ENCODE peak calls at places on chromosomes 3 and 15, in ten cellular contexts. Z is GM10248; Q is brain microvascular endothelial cell; D is cardiac muscle cell; A is endothelial cell; M is CD8-positive, alpha-beta T cell; W is kidney; K is coronary artery; F is heart right ventricle; U is AG04450. X is an unnamed sample.

GRCh38 chr3:11661827-11662226 is 18.1 kb upstream of the VGLL4 start:
- DNase-seq in Z (no peak), K (peak), A (no peak), D (peak), M (no peak), F (no peak), W (no peak), U (no peak), Q (peak), X (peak)

GRCh38 chr3:197508511-197508910 is 47.3 kb downstream of the BDH1 start:
- DNase-seq in K (no peak), Q (no peak), Z (no peak), D (no peak), F (no peak), M (no peak), U (no peak), W (no peak), A (no peak), X (no peak)

GRCh38 chr3:180416111-180416541 is 185.8 kb upstream of the TTC14 start:
- DNase-seq in Z (no peak), A (no peak), W (no peak), K (no peak), F (no peak), U (no peak), D (no peak), M (no peak), Q (no peak), X (no peak)

GRCh38 chr3:79953591-79954105 is 185.8 kb upstream of the ROBO1 start:
- DNase-seq in Q (no peak), M (no peak), F (no peak), Z (no peak), W (no peak), U (no peak), K (no peak), A (no peak), D (no peak), X (no peak)

GRCh38 chr15:90895571-90896117 is 7.5 kb upstream of the MAN2A2 start:
- DNase-seq in D (no peak), Z (no peak), M (no peak), F (no peak), U (no peak), A (no peak), Q (no peak), W (no peak), K (no peak), X (no peak)

GRCh38 chr3:166243511-166243910 is 406.3 kb upstream of the BCHE start:
- DNase-seq in Q (no peak), F (no peak), D (no peak), Z (no peak), K (no peak), W (no peak), A (no peak), M (no peak), U (no peak), X (no peak)

GRCh38 chr3:45441570-45442313 is 53.4 kb downstream of the LARS2 start:
- DNase-seq in K (no peak), A (no peak), D (no peak), F (no peak), U (no peak), Z (no peak), M (no peak), W (no peak), Q (no peak), X (peak)

GRCh38 chr3:101809178-101810022 is 30.4 kb downstream of the NXPE3 start:
- DNase-seq in F (no peak), Z (peak), Q (peak), K (no peak), M (no peak), A (peak), W (no peak), U (no peak), D (peak), X (peak)

GRCh38 chr15:38696120-38696727 is 131.6 kb upstream of the RASGRP1 start:
- DNase-seq in M (peak), Z (peak), F (no peak), W (no peak), A (no peak), K (no peak), U (no peak), D (peak), Q (peak), X (no peak)

GRCh38 chr3:99578339-99578970 is 59.9 kb upstream of the COL8A1 start:
- DNase-seq in Z (no peak), A (no peak), K (no peak), D (peak), Q (no peak), W (no peak), F (no peak), M (no peak), U (no peak), X (no peak)

GRCh38 chr3:123758081-123758564 is 126.0 kb downstream of the MYLK start:
- DNase-seq in W (no peak), D (no peak), F (no peak), Z (no peak), Q (no peak), K (no peak), A (no peak), U (no peak), M (no peak), X (no peak)

GRCh38 chr15:101258238-101259144 is 6.6 kb upstream of the CHSY1 start:
- DNase-seq in M (peak), W (no peak), D (peak), U (no peak), K (peak), Z (peak), A (peak), F (no peak), Q (peak), X (peak)

GRCh38 chr15:75620776-75621536 is 4.6 kb downstream of the SNUPN start:
- DNase-seq in Q (peak), U (peak), Z (no peak), A (no peak), D (peak), F (peak), K (peak), M (no peak), W (peak), X (peak)

GRCh38 chr3:133675631-133676335 is 14.0 kb upstream of the TOPBP1 start:
- DNase-seq in D (no peak), Q (no peak), F (no peak), A (no peak), W (no peak), K (no peak), U (no peak), M (no peak), Z (no peak), X (no peak)

GRCh38 chr15:31273258-31273941 is 53.2 kb upstream of the KLF13 start:
- DNase-seq in K (peak), M (no peak), D (no peak), A (no peak), Q (no peak), F (no peak), W (peak), Z (no peak), U (no peak), X (no peak)

GRCh38 chr15:60396100-60396499 is 1.7 kb downstream of the ANXA2 start:
- DNase-seq in A (no peak), W (no peak), K (no peak), Q (no peak), M (no peak), D (no peak), U (no peak), Z (no peak), F (no peak), X (no peak)

GRCh38 chr15:59437777-59438574 is at the start of gene FAM81A:
- DNase-seq in A (peak), M (peak), F (peak), D (peak), K (peak), Z (peak), W (peak), U (no peak), Q (peak), X (peak)

GRCh38 chr3:58072046-58072445 is 63.8 kb downstream of the FLNB start:
- DNase-seq in Q (no peak), W (no peak), U (no peak), M (no peak), Z (no peak), D (no peak), K (no peak), F (no peak), A (no peak), X (peak)

GRCh38 chr3:112346491-112347122 is 13.7 kb downstream of the CD200 start:
- DNase-seq in W (no peak), U (no peak), M (no peak), Q (no peak), Z (no peak), K (no peak), F (no peak), D (no peak), A (no peak), X (no peak)

GRCh38 chr3:73740041-73740440 is 115.3 kb upstream of the PDZRN3 start:
- DNase-seq in Q (no peak), A (no peak), M (no peak), U (peak), D (peak), Z (no peak), F (no peak), K (no peak), W (no peak), X (no peak)

GRCh38 chr3:12947504-12948369 is 106.4 kb upstream of the RPL32 start:
- DNase-seq in W (peak), Z (no peak), D (peak), U (peak), K (no peak), A (no peak), Q (peak), M (no peak), F (peak), X (no peak)
- TF ChIP-seq CTCF in W (no peak), Z (no peak), D (no peak), U (peak), K (no peak), A (no peak), Q (peak), M (no peak), F (no peak), X (peak)

DNA sequence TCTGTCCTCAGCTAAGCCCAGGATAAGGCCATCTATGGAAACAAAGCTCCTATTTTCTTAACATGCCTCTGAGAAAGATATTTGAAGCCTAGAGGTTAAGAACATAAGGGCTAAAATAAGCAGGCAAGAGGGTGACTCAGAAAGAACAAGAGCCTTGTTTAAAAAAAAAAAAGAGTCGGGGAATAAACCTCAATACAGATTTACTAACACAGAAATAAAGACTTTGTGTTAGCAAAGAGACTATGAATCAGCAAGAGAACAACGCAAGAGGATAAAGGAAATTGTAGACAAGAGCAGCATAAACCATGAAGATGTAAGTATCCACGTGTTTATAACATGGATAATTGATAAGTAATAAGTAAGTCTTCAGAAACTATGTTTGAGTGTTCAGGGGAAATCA is 36.0 kb downstream of the RAB27A start:
- DNase-seq in K (no peak), F (no peak), Q (peak), Z (no peak), M (no peak), D (peak), A (no peak), U (peak), W (no peak), X (no peak)
- TF ChIP-seq CTCF in K (no peak), F (no peak), Q (no peak), Z (no peak), M (no peak), D (no peak), A (no peak), U (no peak), W (no peak), X (no peak)

GRCh38 chr3:49723631-49724551 is at the start of gene GMPPB:
- DNase-seq in M (peak), W (peak), Q (peak), A (peak), Z (peak), K (peak), F (peak), D (peak), U (peak), X (peak)

GRCh38 chr3:49724586-49724985 is 835 bp upstream of the GMPPB start:
- DNase-seq in F (no peak), U (no peak), D (no peak), M (no peak), K (peak), A (no peak), W (peak), Z (peak), Q (no peak), X (no peak)

GRCh38 chr3:49722896-49723295 is 855 bp downstream of the GMPPB start:
- DNase-seq in A (no peak), U (no peak), Q (no peak), F (no peak), Z (no peak), M (no peak), K (peak), D (no peak), W (no peak), X (no peak)

GRCh38 chr3:49721861-49722781 is 1.6 kb downstream of the GMPPB start:
- DNase-seq in Z (no peak), M (no peak), A (no peak), W (no peak), F (no peak), D (no peak), U (no peak), K (peak), Q (no peak), X (no peak)

DNA sequence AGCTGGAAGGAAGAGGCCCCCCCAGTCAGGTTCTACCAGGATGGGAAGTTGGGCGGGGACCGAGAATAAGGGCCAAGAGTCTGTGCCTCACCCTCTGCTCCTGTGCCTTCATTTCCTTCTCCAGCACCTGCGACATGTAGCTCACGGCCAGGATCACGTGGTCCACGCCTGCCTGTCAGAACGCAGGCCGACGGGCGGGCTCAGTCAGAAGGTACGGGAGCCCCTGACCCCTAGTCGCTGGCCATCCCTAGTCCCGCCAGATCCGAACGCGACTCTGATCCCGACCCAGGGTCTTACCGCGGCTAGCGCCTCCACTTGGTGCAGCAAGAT is 485 bp downstream of the GMPPB start:
- DNase-seq in M (peak), A (peak), Q (peak), F (peak), K (peak), U (no peak), W (peak), Z (peak), D (peak), X (no peak)
- TF ChIP-seq CTCF in M (no peak), A (no peak), Q (no peak), F (no peak), K (no peak), U (no peak), W (no peak), Z (no peak), D (no peak), X (no peak)

GRCh38 chr3:128426128-128426921 is 40.4 kb downstream of the DNAJB8 start:
- DNase-seq in U (no peak), K (no peak), F (peak), Z (peak), M (peak), Q (no peak), D (peak), A (peak), W (peak), X (no peak)
- TF ChIP-seq CTCF in U (peak), K (peak), F (peak), Z (peak), M (peak), Q (peak), D (peak), A (peak), W (peak), X (peak)

DNA sequence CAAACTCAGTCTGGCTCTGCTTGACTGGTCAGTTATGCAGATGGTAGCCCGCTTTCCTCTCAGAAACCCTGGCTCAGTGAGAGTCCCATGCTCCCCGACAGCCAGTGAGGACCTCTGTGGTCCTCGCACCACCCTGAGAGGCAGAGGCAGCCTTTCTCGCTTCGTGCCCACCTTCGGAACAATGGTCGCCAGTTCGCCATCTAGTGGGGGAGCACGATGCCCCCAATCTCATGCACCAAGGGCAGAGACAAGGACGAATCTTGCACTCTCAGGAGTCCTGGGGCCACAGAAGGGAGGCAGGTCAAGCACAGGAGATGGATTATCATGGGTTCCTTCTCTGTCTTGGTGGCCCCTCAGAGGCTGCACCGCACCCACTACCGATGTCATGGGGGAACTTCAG is 75.2 kb downstream of the RHCG start:
- DNase-seq in U (no peak), K (no peak), D (no peak), A (no peak), Q (no peak), Z (no peak), M (no peak), W (no peak), F (no peak), X (no peak)
- TF ChIP-seq CTCF in U (no peak), K (no peak), D (no peak), A (no peak), Q (no peak), Z (no peak), M (no peak), W (no peak), F (no peak), X (no peak)

GRCh38 chr3:155418426-155418825 is 124.9 kb upstream of the STRIT1 start:
- DNase-seq in Z (no peak), W (no peak), Q (peak), D (peak), M (no peak), F (no peak), U (no peak), A (no peak), K (no peak), X (no peak)

GRCh38 chr3:155417119-155417517 is 123.6 kb upstream of the STRIT1 start:
- DNase-seq in U (no peak), F (no peak), W (no peak), D (no peak), A (no peak), Q (no peak), K (no peak), M (no peak), Z (no peak), X (no peak)

GRCh38 chr3:155423526-155423925 is 130.0 kb upstream of the STRIT1 start:
- DNase-seq in M (no peak), W (no peak), U (no peak), F (no peak), Q (no peak), D (no peak), A (no peak), K (no peak), Z (no peak), X (no peak)

GRCh38 chr3:155424041-155424605 is 130.6 kb upstream of the STRIT1 start:
- DNase-seq in D (no peak), F (no peak), K (no peak), Q (no peak), U (no peak), Z (no peak), M (no peak), W (no peak), A (no peak), X (no peak)

DNA sequence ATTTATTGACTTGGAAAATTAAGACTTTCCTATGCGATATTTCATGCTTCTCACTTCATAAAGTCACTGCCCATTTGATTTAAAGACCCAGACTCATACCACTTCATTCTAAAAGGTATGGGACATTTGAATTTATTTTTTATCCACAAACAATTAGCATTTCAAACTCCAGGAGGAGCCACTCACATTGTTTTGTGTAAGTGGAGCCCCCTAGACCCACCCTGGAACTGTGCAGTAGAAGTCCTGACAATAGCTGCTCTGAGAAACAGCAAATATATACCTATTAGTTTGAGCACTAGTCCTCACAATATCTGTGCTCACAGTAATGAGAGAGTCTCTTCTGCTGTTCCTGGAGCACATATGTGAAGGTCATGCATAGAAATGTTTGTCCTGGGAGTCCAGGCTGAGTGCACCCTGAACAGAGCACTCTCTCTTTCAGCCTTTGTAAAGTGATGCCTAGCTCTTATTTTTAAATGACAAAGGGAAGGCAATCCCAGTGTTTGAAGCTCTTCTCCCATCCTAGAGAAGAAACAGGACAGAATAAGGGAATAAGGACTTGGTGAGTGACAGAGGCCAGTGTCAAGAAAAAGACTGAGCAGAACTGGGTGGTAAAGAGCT is 127.5 kb upstream of the STRIT1 start:
- DNase-seq in D (no peak), M (no peak), Z (no peak), Q (no peak), A (peak), F (no peak), W (no peak), U (no peak), K (no peak), X (no peak)
- TF ChIP-seq CTCF in D (no peak), M (no peak), Z (no peak), Q (peak), A (no peak), F (no peak), W (no peak), U (no peak), K (no peak), X (no peak)

DNA sequence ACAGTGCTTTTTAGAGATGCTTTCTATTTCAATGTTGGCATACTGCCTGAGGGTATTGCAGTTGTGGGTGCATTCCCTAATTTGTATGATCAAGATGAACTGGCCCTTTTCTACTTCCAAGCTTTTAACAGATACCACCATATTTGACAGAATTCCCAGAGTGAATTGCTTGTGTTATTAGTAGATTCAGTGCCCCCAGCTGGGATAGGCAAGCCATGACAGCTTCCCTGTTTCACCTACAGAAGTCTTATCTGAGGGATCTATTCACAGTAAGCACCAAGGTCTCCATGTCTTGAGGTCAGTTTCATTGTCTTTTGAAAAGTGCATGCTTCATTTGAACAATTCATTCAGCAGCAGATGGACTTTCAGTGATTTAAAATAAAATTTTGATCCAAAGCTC is 68.8 kb upstream of the GOLGA6B start:
- DNase-seq in Z (no peak), W (no peak), M (no peak), F (no peak), K (no peak), A (no peak), Q (peak), D (peak), U (no peak), X (no peak)
- TF ChIP-seq CTCF in Z (peak), W (no peak), M (no peak), F (no peak), K (no peak), A (no peak), Q (peak), D (peak), U (peak), X (peak)

DNA sequence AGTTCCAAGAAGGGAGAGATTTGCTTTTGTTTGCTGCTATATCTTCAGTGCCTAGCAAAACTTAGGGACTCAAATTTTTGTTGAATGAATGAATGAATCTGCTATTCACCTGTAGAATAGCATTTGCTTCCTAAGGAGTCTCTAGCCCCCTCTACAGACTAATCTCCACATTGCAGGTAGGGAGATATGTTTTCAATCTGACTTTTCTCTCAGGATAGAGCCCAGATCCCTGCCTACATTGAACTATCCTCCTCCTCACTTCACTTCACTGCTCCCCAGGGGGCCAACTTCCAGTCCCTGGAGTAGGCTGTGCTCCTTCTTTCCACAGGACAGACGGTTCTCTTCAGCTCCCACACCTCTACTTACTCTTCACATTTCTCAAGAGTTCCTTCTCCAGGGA is 81.9 kb upstream of the PTX3 start:
- DNase-seq in W (no peak), Q (no peak), M (no peak), Z (peak), U (no peak), F (no peak), D (peak), A (peak), K (no peak), X (no peak)
- TF ChIP-seq CTCF in W (no peak), Q (peak), M (no peak), Z (peak), U (peak), F (peak), D (peak), A (peak), K (no peak), X (peak)

GRCh38 chr15:70669966-70670658 is 93.2 kb downstream of the UACA start:
- DNase-seq in U (no peak), M (no peak), Z (no peak), A (no peak), K (no peak), F (peak), D (peak), W (no peak), Q (no peak), X (no peak)
- TF ChIP-seq CTCF in U (no peak), M (no peak), Z (no peak), A (no peak), K (no peak), F (no peak), D (no peak), W (no peak), Q (no peak), X (no peak)

X was measured in HFF-Myc.